ENCODE peak calls at places on chromosome 10, in four cellular contexts. H is hepatocyte, G is stomach, T is psoas muscle. R is an unnamed sample.

GRCh38 chr10:79026341-79026761 is 42.4 kb upstream of the ZMIZ1 start:
- DNase-seq in H (no peak), G (no peak), T (peak; percentile 4), R (no peak)

GRCh38 chr10:88944813-88945212 is 7.8 kb downstream of the ACTA2 start:
- DNase-seq in H (no peak), G (no peak), T (no peak), R (no peak)

GRCh38 chr10:48526846-48527505 is 77.9 kb downstream of the ARHGAP22 start:
- DNase-seq in H (no peak), G (no peak), T (no peak), R (no peak)

GRCh38 chr10:615583-616152 is 73.8 kb downstream of the DIP2C start:
- DNase-seq in H (no peak), G (no peak), T (no peak), R (no peak)

GRCh38 chr10:5818048-5818331 is 4.8 kb upstream of the GDI2 start:
- DNase-seq in H (no peak), G (no peak), T (no peak), R (no peak)

GRCh38 chr10:46541735-46542566 is 14.5 kb downstream of the GPRIN2 start:
- DNase-seq in H (no peak), G (peak; percentile 25), T (peak; percentile 4), R (no peak)

GRCh38 chr10:88401671-88402347 is 181.3 kb downstream of the RNLS start:
- DNase-seq in H (no peak), G (no peak), T (no peak), R (no peak)

GRCh38 chr10:101485681-101486554 is 102.1 kb downstream of the POLL start:
- DNase-seq in H (peak; percentile 9), G (no peak), T (peak; percentile 17), R (no peak)

GRCh38 chr10:84201682-84202081 is 7.3 kb downstream of the CDHR1 start:
- DNase-seq in H (no peak), G (no peak), T (no peak), R (no peak)

GRCh38 chr10:124612611-124613498 is 131.3 kb downstream of the FAM53B start:
- DNase-seq in H (no peak), G (no peak), T (peak; percentile 47), R (peak; percentile 80)

GRCh38 chr10:12782537-12782936 is 219.0 kb downstream of the CCDC3 start:
- DNase-seq in H (peak; percentile 54), G (peak; percentile 47), T (peak; percentile 38), R (peak; percentile 81)

GRCh38 chr10:4343798-4344370 is 482.1 kb upstream of the AKR1E2 start:
- DNase-seq in H (no peak), G (no peak), T (no peak), R (no peak)

GRCh38 chr10:5481121-5481520 is 18.2 kb downstream of the CALML5 start:
- DNase-seq in H (no peak), G (no peak), T (no peak), R (no peak)

GRCh38 chr10:1938317-1938716 is 201.0 kb upstream of the ADARB2 start:
- DNase-seq in H (no peak), G (no peak), T (no peak), R (no peak)

GRCh38 chr10:30493609-30494530 is 59.9 kb downstream of the MAP3K8 start:
- DNase-seq in H (no peak), G (no peak), T (peak; percentile 61), R (no peak)

GRCh38 chr10:96935810-96936209 is 103.7 kb downstream of the LCOR start:
- DNase-seq in H (no peak), G (no peak), T (no peak), R (no peak)

GRCh38 chr10:50398383-50398782 is 147.1 kb upstream of the ASAH2 start:
- DNase-seq in H (no peak), G (no peak), T (no peak), R (no peak)

GRCh38 chr10:89414146-89414878 is at the start of gene IFIT5:
- DNase-seq in H (peak; percentile 85), G (peak; percentile 67), T (peak; percentile 76), R (peak; percentile 67)

GRCh38 chr10:35963685-35964084 is 321.6 kb upstream of the FZD8 start:
- DNase-seq in H (no peak), G (no peak), T (no peak), R (no peak)

GRCh38 chr10:121154846-121155245 is 303.7 kb downstream of the WDR11 start:
- DNase-seq in H (peak; percentile 46), G (no peak), T (no peak), R (peak; percentile 54)

GRCh38 chr10:109966961-109967738 is 40.6 kb upstream of the ADD3 start:
- DNase-seq in H (peak; percentile 49), G (no peak), T (no peak), R (peak; percentile 15)

GRCh38 chr10:86600296-86600695 is 54.1 kb upstream of the OPN4 start:
- DNase-seq in H (no peak), G (no peak), T (no peak), R (no peak)

GRCh38 chr10:90314718-90315117 is 543.1 kb downstream of the HTR7 start:
- DNase-seq in H (no peak), G (no peak), T (no peak), R (no peak)

GRCh38 chr10:45452743-45453452 is 78.9 kb downstream of the ALOX5 start:
- DNase-seq in H (no peak), G (no peak), T (no peak), R (no peak)

GRCh38 chr10:27678166-27678565 is 67.5 kb downstream of the MKX start:
- DNase-seq in H (no peak), G (no peak), T (no peak), R (no peak)

GRCh38 chr10:35765039-35765662 is 123.1 kb upstream of the FZD8 start:
- DNase-seq in H (peak; percentile 18), G (peak; percentile 36), T (peak; percentile 17), R (no peak)

GRCh38 chr10:505459-505858 is 184.0 kb downstream of the DIP2C start:
- DNase-seq in H (no peak), G (no peak), T (no peak), R (no peak)

GRCh38 chr10:88245974-88246511 is 337.1 kb downstream of the RNLS start:
- DNase-seq in H (peak; percentile 23), G (no peak), T (no peak), R (no peak)

GRCh38 chr10:14184841-14185500 is 145.8 kb downstream of the FRMD4A start:
- DNase-seq in H (no peak), G (no peak), T (no peak), R (no peak)

GRCh38 chr10:95125582-95125981 is 56.3 kb upstream of the CYP2C8 start:
- DNase-seq in H (no peak), G (no peak), T (no peak), R (no peak)

GRCh38 chr10:778626-779330 is 89.3 kb upstream of the DIP2C start:
- DNase-seq in H (no peak), G (peak; percentile 16), T (no peak), R (no peak)

GRCh38 chr10:95653895-95654294 is 2.6 kb downstream of the ALDH18A1 start:
- DNase-seq in H (no peak), G (no peak), T (no peak), R (no peak)

GRCh38 chr10:111705026-111705425 is 478.5 kb downstream of the GPAM start:
- DNase-seq in H (no peak), G (no peak), T (no peak), R (no peak)

GRCh38 chr10:73893386-73893785 is 17.5 kb upstream of the PLAU start:
- DNase-seq in H (no peak), G (no peak), T (no peak), R (no peak)

DNA sequence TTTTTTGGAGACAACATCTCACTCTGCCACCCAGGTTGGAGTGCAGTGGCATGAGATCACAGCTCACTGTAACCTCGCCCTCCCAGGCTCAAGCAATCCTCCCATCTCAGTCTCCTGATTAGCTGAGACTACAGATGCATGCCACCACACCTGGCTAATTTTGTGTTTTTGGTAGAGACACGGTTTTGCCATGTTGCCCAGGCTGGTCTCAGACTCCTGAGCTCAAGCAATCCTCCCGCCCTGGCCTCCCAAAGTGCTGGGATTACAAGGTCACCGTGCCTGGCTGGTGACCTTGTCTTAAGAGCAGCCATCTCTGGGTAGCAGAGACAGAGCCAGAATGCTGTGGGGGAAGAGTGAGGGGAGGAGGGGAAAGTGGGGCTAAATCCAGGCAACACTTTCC is 25.8 kb upstream of the ASCC1 start:
- DNase-seq in H (no peak), G (no peak), T (no peak), R (no peak)
- H3K4me1 ChIP-seq in H (peaks cover 26% of the 10 kb centered on the region), G (peaks cover 55% of the 10 kb centered on the region), T (peaks cover 63% of the 10 kb centered on the region), R (peaks cover 10% of the 10 kb centered on the region)

DNA sequence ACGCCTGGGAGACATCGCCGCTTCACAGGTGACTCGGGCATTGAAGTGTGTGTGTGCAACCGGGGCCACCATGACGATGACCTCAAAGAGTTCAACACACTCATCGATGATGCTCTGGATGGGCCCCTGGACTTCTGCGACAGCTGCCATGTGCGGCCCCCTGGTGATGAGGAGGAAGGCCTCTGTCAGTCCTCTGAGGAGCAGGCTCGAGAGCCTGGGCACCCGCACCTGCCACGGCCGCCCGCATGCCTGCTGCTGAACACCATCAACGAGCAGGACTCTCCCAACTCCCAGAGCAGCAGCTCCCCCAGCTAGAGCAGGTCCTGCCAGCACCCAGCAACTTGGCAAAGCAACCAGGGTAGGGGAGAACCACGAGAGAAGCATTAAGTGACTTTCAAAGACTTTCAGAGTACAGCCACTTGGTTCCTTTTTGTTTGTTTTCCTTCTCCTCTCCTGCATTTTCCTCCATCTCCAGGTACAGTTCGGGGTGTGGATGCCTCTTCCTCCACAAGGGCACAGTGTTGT is 24.1 kb downstream of the CYP17A1 start:
- DNase-seq in H (no peak), G (no peak), T (no peak), R (no peak)
- H3K27ac ChIP-seq in H (peak overlapping the region; percentile 95), G (no peak overlapping the region), T (peak overlapping the region; percentile 89), R (peak overlapping the region; percentile 85)

DNA sequence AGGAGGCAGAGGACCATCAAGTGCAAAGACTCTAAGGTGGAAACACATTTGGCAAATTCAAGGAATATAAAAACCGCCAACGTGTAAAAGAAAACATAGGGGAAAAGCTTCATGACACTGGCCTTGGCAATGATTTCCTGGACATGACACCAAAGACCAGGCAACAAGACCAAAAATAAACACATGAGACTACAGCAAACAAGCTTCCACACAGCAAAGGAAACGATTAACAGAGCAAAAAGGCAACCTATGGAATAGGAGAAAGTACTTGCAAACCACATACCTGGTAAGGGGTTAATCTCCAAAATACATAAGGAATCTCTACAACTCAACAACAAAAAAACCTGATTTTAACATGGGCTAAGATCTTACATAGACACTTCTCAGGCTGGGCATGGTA is 3.5 kb downstream of the GSTO1 start:
- DNase-seq in H (no peak), G (no peak), T (no peak), R (no peak)
- H3K36me3 ChIP-seq in H (peaks cover 3% of the 10 kb centered on the region), G (peaks cover 24% of the 10 kb centered on the region), T (peaks cover 61% of the 10 kb centered on the region), R (peaks cover 3% of the 10 kb centered on the region)

GRCh38 chr10:61472090-61472674 is 19.0 kb upstream of the TMEM26 start:
- DNase-seq in H (no peak), G (no peak), T (no peak), R (no peak)
- H3K4me1 ChIP-seq in H (no peaks in the 10 kb centered on the region), G (no peaks in the 10 kb centered on the region), T (no peaks in the 10 kb centered on the region), R (no peaks in the 10 kb centered on the region)

GRCh38 chr10:104903433-104903832 is 262.3 kb downstream of the SORCS3 start:
- DNase-seq in H (no peak), G (no peak), T (no peak), R (no peak)
- H3K27ac ChIP-seq in H (no peak overlapping the region), G (no peak overlapping the region), T (no peak overlapping the region), R (no peak overlapping the region)

GRCh38 chr10:52353960-52354394 is 39.9 kb downstream of the DKK1 start:
- DNase-seq in H (no peak), G (no peak), T (no peak), R (no peak)
- H3K36me3 ChIP-seq in H (no peaks in the 10 kb centered on the region), G (no peaks in the 10 kb centered on the region), T (no peaks in the 10 kb centered on the region), R (no peaks in the 10 kb centered on the region)

GRCh38 chr10:62081322-62081945 is 179.9 kb downstream of the ARID5B start:
- DNase-seq in H (no peak), G (no peak), T (no peak), R (peak; percentile 20)
- H3K4me1 ChIP-seq in H (peaks cover 48% of the 10 kb centered on the region), G (peaks cover 45% of the 10 kb centered on the region), T (peaks cover 83% of the 10 kb centered on the region), R (peaks cover 50% of the 10 kb centered on the region)